ENCODE peak calls at places on chromosomes 3 and 15, in four cellular contexts. One of them, this sample, is unnamed.

GRCh38 chr15:100101389-100102089 is 240.2 kb downstream of the ADAMTS17 start:
- DNase-seq in K562: no peak
- DNase-seq in HepG2: no peak
- DNase-seq in GM12878: no peak
- DNase-seq in this sample: no peak

GRCh38 chr3:127851899-127852298 is 29.6 kb upstream of the MGLL start:
- DNase-seq in K562: no peak
- DNase-seq in HepG2: no peak
- DNase-seq in GM12878: no peak
- DNase-seq in this sample: no peak

GRCh38 chr3:21750831-21751391 is at the start of gene ZNF385D:
- DNase-seq in K562: no peak
- DNase-seq in HepG2: no peak
- DNase-seq in GM12878: no peak
- DNase-seq in this sample: peak; percentile 24

GRCh38 chr3:183664913-183665381 is 29.5 kb downstream of the KLHL24 start:
- DNase-seq in K562: no peak
- DNase-seq in HepG2: no peak
- DNase-seq in GM12878: no peak
- DNase-seq in this sample: no peak

GRCh38 chr3:14324224-14324944 is 78.0 kb upstream of the SLC6A6 start:
- DNase-seq in K562: no peak
- DNase-seq in HepG2: no peak
- DNase-seq in GM12878: no peak
- DNase-seq in this sample: no peak

GRCh38 chr15:25241241-25241801 is 197.5 kb downstream of the UBE3A start:
- DNase-seq in K562: no peak
- DNase-seq in HepG2: no peak
- DNase-seq in GM12878: no peak
- DNase-seq in this sample: no peak

GRCh38 chr3:149080699-149081091 is 5.6 kb downstream of the HLTF start:
- DNase-seq in K562: no peak
- DNase-seq in HepG2: no peak
- DNase-seq in GM12878: no peak
- DNase-seq in this sample: no peak

GRCh38 chr3:135348698-135349097 is 553.6 kb downstream of the EPHB1 start:
- DNase-seq in K562: no peak
- DNase-seq in HepG2: no peak
- DNase-seq in GM12878: no peak
- DNase-seq in this sample: no peak

GRCh38 chr3:24829011-24829581 is 334.4 kb upstream of the THRB start:
- DNase-seq in K562: peak; percentile 48
- DNase-seq in HepG2: no peak
- DNase-seq in GM12878: no peak
- DNase-seq in this sample: peak; percentile 82

GRCh38 chr3:145698252-145698651 is 462.7 kb downstream of the PLOD2 start:
- DNase-seq in K562: no peak
- DNase-seq in HepG2: no peak
- DNase-seq in GM12878: no peak
- DNase-seq in this sample: no peak

GRCh38 chr3:48784426-48785120 is 63.1 kb downstream of the PRKAR2A start:
- DNase-seq in K562: no peak
- DNase-seq in HepG2: no peak
- DNase-seq in GM12878: no peak
- DNase-seq in this sample: no peak

GRCh38 chr15:74541494-74542191 is 623 bp downstream of the ARID3B start:
- DNase-seq in K562: peak; percentile 61
- DNase-seq in HepG2: peak; percentile 29
- DNase-seq in GM12878: peak; percentile 74
- DNase-seq in this sample: peak; percentile 42
- TF ChIP-seq FOXK2 in K562: peak; percentile 18
- TF ChIP-seq FOXK2 in HepG2: no peak
- TF ChIP-seq FOXK2 in GM12878: no peak
- TF ChIP-seq FOXK2 in this sample: no peak

GRCh38 chr3:81816473-81817260 is 55.2 kb upstream of the GBE1 start:
- DNase-seq in K562: no peak
- DNase-seq in HepG2: no peak
- DNase-seq in GM12878: peak; percentile 90
- DNase-seq in this sample: no peak
- TF ChIP-seq FOXK2 in K562: no peak
- TF ChIP-seq FOXK2 in HepG2: no peak
- TF ChIP-seq FOXK2 in GM12878: no peak
- TF ChIP-seq FOXK2 in this sample: no peak

DNA sequence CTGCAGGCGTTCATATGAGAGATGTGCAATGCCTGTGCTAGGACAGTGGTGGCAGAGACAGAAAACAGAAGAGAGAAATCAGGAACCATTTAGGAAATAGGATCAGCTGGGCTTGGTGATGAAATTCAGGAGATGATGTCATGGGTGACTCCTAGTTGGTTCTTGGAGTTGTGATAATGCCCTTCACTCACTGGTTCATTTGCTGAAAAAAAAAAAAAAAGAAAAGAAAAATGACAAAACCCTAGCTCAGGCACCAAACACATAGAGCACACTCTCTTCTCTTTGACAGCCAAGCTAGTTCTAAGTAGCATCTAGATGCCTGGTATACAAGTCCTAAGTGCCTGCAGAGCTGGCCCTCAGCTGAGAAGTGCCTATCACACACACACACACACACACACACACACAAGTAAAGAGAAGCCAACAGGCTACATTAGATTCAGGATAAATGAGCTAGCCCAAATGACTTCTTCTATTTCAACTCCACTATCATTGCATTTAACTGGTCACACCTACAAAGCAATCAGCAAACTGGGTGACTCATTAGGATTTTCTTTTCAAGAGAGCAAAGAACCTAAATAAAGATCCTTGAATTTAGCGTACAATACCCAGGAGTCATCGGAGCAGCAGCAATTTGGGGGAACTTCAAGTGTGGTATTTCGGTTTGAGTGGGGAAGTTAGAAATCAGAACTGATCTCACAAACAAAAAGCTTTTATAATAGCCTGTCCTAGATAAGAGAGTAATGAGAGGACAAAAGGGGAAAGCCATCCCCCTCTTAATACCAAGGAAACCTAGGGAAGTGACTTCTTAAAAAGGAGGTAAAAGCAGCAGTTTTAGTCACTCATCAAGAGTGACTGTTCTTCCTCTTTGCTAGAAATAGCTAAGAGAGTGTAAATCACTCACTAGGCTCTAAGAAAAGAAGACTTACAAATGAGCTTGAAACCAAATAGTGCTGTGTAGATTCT is 112.9 kb downstream of the TNIK start:
- DNase-seq in K562: no peak
- DNase-seq in HepG2: no peak
- DNase-seq in GM12878: peak; percentile 95
- DNase-seq in this sample: no peak
- TF ChIP-seq FOXK2 in K562: no peak
- TF ChIP-seq FOXK2 in HepG2: no peak
- TF ChIP-seq FOXK2 in GM12878: no peak
- TF ChIP-seq FOXK2 in this sample: no peak

GRCh38 chr15:73628102-73628501 is 5.1 kb downstream of the NPTN start:
- DNase-seq in K562: no peak
- DNase-seq in HepG2: peak; percentile 23
- DNase-seq in GM12878: no peak
- DNase-seq in this sample: no peak

GRCh38 chr15:73630030-73630429 is 3.2 kb downstream of the NPTN start:
- DNase-seq in K562: no peak
- DNase-seq in HepG2: peak; percentile 43
- DNase-seq in GM12878: no peak
- DNase-seq in this sample: no peak

GRCh38 chr15:73630796-73631471 is 2.3 kb downstream of the NPTN start:
- DNase-seq in K562: no peak
- DNase-seq in HepG2: no peak
- DNase-seq in GM12878: no peak
- DNase-seq in this sample: no peak

GRCh38 chr15:73631915-73632669 is 1.1 kb downstream of the NPTN start:
- DNase-seq in K562: peak; percentile 26
- DNase-seq in HepG2: no peak
- DNase-seq in GM12878: no peak
- DNase-seq in this sample: peak; percentile 39

GRCh38 chr15:73628976-73629854 is 4.0 kb downstream of the NPTN start:
- DNase-seq in K562: no peak
- DNase-seq in HepG2: peak; percentile 74
- DNase-seq in GM12878: no peak
- DNase-seq in this sample: no peak
- TF ChIP-seq FOXK2 in K562: no peak
- TF ChIP-seq FOXK2 in HepG2: no peak
- TF ChIP-seq FOXK2 in GM12878: no peak
- TF ChIP-seq FOXK2 in this sample: no peak

DNA sequence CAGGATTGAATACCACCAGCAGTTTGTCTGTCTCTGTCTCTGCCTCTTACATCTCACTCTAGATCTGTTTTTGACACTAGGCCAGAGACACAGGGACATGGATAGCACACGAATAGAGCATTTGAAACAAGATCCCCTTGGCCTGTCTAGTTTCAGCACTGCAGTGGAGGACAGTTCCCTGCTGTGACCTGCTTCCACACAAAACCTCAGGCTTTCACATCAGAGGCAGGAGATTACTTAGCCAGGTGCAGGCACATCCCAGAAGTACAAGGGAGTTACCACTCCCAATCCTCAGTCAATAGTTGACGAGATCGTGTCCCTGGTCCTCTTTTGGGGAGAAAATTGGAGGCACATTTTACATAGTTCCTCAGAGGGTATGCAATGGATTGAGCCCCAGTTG is 34.0 kb upstream of the CCK start:
- DNase-seq in K562: no peak
- DNase-seq in HepG2: peak; percentile 10
- DNase-seq in GM12878: no peak
- DNase-seq in this sample: peak; percentile 48
- TF ChIP-seq FOXK2 in K562: no peak
- TF ChIP-seq FOXK2 in HepG2: no peak
- TF ChIP-seq FOXK2 in GM12878: no peak
- TF ChIP-seq FOXK2 in this sample: no peak

DNA sequence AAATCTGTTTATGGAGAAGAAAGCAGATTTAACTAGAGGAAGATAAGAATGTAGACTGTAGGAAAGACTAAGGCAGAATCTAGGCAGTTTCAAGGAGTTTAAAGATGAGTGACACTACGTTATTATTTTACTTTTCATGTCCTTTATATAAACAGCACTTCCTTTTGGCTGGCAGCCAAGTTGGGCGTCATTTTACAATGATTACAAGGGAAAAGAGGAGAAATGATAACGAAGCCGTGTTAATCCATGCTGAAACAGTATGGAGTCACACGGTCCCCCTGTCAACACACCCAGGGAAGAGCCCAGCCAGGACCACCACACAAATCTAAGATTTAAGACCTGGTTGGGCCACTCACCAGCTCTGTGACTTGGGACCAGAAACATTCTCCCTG is 83.7 kb upstream of the NEO1 start:
- DNase-seq in K562: no peak
- DNase-seq in HepG2: no peak
- DNase-seq in GM12878: no peak
- DNase-seq in this sample: peak; percentile 32
- TF ChIP-seq FOXK2 in K562: no peak
- TF ChIP-seq FOXK2 in HepG2: no peak
- TF ChIP-seq FOXK2 in GM12878: no peak
- TF ChIP-seq FOXK2 in this sample: no peak

GRCh38 chr3:67635806-67636205 is 18.6 kb downstream of the SUCLG2 start:
- DNase-seq in K562: no peak
- DNase-seq in HepG2: no peak
- DNase-seq in GM12878: no peak
- DNase-seq in this sample: no peak

GRCh38 chr3:67637255-67637900 is 17.0 kb downstream of the SUCLG2 start:
- DNase-seq in K562: no peak
- DNase-seq in HepG2: no peak
- DNase-seq in GM12878: no peak
- DNase-seq in this sample: no peak

GRCh38 chr3:67640023-67640660 is 14.3 kb downstream of the SUCLG2 start:
- DNase-seq in K562: no peak
- DNase-seq in HepG2: no peak
- DNase-seq in GM12878: no peak
- DNase-seq in this sample: no peak

GRCh38 chr3:67630666-67631362 is 23.6 kb downstream of the SUCLG2 start:
- DNase-seq in K562: no peak
- DNase-seq in HepG2: no peak
- DNase-seq in GM12878: no peak
- DNase-seq in this sample: no peak

GRCh38 chr3:67635257-67635656 is 19.2 kb downstream of the SUCLG2 start:
- DNase-seq in K562: no peak
- DNase-seq in HepG2: no peak
- DNase-seq in GM12878: no peak
- DNase-seq in this sample: no peak
- TF ChIP-seq FOXK2 in K562: no peak
- TF ChIP-seq FOXK2 in HepG2: no peak
- TF ChIP-seq FOXK2 in GM12878: no peak
- TF ChIP-seq FOXK2 in this sample: no peak